ENCODE peak calls at places on chromosomes 16 and 17, in eight cellular contexts. K, N, S, A, M, W, Y and E are unnamed samples.

GRCh38 chr16:1923299-1924034 is 5.3 kb upstream of the HS3ST6 start:
- DNase-seq in W (peak), A (no peak), N (no peak), Y (no peak), K (peak), M (no peak), S (no peak), E (no peak)

GRCh38 chr16:79599256-79599836 is 1.2 kb downstream of the MAF start:
- DNase-seq in W (no peak), A (no peak), S (no peak), Y (peak), M (no peak), N (no peak), K (no peak), E (no peak)

GRCh38 chr16:7216719-7217118 is 115.9 kb upstream of the RBFOX1 start:
- DNase-seq in M (no peak), S (no peak), A (no peak), W (no peak), K (no peak), Y (no peak), N (no peak), E (no peak)

GRCh38 chr17:33233855-33234228 is 59.3 kb downstream of the ASIC2 start:
- DNase-seq in K (no peak), W (no peak), M (no peak), Y (no peak), S (no peak), A (no peak), N (no peak), E (no peak)

GRCh38 chr16:69889295-69889964 is 61.7 kb upstream of the CLEC18A start:
- DNase-seq in M (no peak), S (no peak), W (no peak), A (no peak), Y (no peak), K (no peak), N (no peak), E (no peak)

GRCh38 chr17:17813055-17813724 is 23.6 kb downstream of the SREBF1 start:
- DNase-seq in N (no peak), Y (no peak), W (no peak), K (no peak), S (no peak), A (no peak), M (no peak), E (no peak)

GRCh38 chr17:51161541-51161940 is 4.7 kb upstream of the NME2 start:
- DNase-seq in K (no peak), M (no peak), W (no peak), S (no peak), A (no peak), N (no peak), Y (peak), E (no peak)

GRCh38 chr16:30528799-30529457 is 2.6 kb upstream of the ZNF768 start:
- DNase-seq in M (no peak), N (no peak), S (no peak), A (no peak), K (no peak), W (no peak), Y (no peak), E (no peak)

GRCh38 chr16:73216932-73217331 is 169.0 kb upstream of the ZFHX3 start:
- DNase-seq in K (no peak), Y (no peak), W (no peak), S (no peak), M (no peak), N (no peak), A (no peak), E (no peak)

GRCh38 chr17:11986939-11987329 is 10.3 kb downstream of the ZNF18 start:
- DNase-seq in W (peak), M (peak), Y (no peak), S (peak), N (no peak), K (no peak), A (no peak), E (peak)

GRCh38 chr17:14301761-14302401 is 1.0 kb downstream of the HS3ST3B1 start:
- DNase-seq in M (no peak), Y (peak), W (peak), K (peak), A (peak), S (no peak), N (no peak), E (no peak)

GRCh38 chr17:78893684-78894083 is 9.3 kb downstream of the CEP295NL start:
- DNase-seq in S (no peak), M (no peak), W (no peak), K (no peak), N (no peak), A (no peak), Y (no peak), E (no peak)

GRCh38 chr17:79082311-79083190 is 7.9 kb downstream of the ENGASE start:
- DNase-seq in N (no peak), M (peak), S (no peak), Y (peak), A (no peak), K (peak), W (peak), E (no peak)

GRCh38 chr17:29095439-29095838 is 52.5 kb downstream of the PIPOX start:
- DNase-seq in M (no peak), S (no peak), K (no peak), N (no peak), W (no peak), Y (no peak), A (no peak), E (no peak)

GRCh38 chr17:8887834-8888703 is 20.6 kb upstream of the PIK3R6 start:
- DNase-seq in W (peak), S (no peak), K (no peak), N (no peak), A (no peak), M (peak), Y (no peak), E (no peak)

GRCh38 chr16:20938426-20938825 is 37.9 kb downstream of the LYRM1 start:
- DNase-seq in M (no peak), S (no peak), N (no peak), Y (no peak), W (no peak), A (no peak), K (no peak), E (no peak)

GRCh38 chr17:35127751-35128514 is 6.5 kb downstream of the FNDC8 start:
- DNase-seq in N (no peak), K (no peak), S (peak), Y (no peak), W (no peak), M (no peak), A (no peak), E (no peak)

GRCh38 chr16:3086596-3087242 is 12.4 kb downstream of the ZSCAN10 start:
- DNase-seq in W (no peak), S (no peak), A (no peak), M (no peak), Y (no peak), K (no peak), N (no peak), E (no peak)

GRCh38 chr17:31405941-31406371 is 14.5 kb downstream of the RAB11FIP4 start:
- DNase-seq in K (no peak), M (no peak), N (no peak), S (no peak), W (no peak), Y (peak), A (no peak), E (no peak)

GRCh38 chr17:41267711-41268110 is 2.5 kb downstream of the KRTAP9-6 start:
- DNase-seq in N (no peak), W (no peak), S (no peak), A (no peak), Y (no peak), K (no peak), M (no peak), E (no peak)

GRCh38 chr17:50919321-50920040 is 53.3 kb upstream of the TOB1 start:
- DNase-seq in W (peak), M (peak), Y (peak), K (peak), S (peak), A (peak), N (peak), E (peak)

GRCh38 chr17:61635913-61636432 is 45.0 kb upstream of the NACA2 start:
- DNase-seq in M (peak), Y (no peak), K (peak), S (peak), A (peak), W (peak), N (no peak), E (peak)

GRCh38 chr17:82603981-82604448 is 44.2 kb downstream of the WDR45B start:
- DNase-seq in M (no peak), A (peak), W (no peak), K (peak), S (no peak), Y (peak), N (no peak), E (peak)

GRCh38 chr16:965487-965886 is 5.3 kb downstream of the LMF1 start:
- DNase-seq in N (no peak), S (no peak), W (no peak), Y (no peak), M (no peak), A (no peak), K (no peak), E (no peak)

GRCh38 chr16:74748710-74749073 is 25.9 kb downstream of the FA2H start:
- DNase-seq in A (no peak), Y (no peak), K (no peak), S (no peak), N (no peak), M (no peak), W (no peak), E (no peak)

GRCh38 chr17:75843577-75844529 is at the start of gene UNC13D:
- DNase-seq in K (peak), A (peak), Y (no peak), N (no peak), W (no peak), M (no peak), S (no peak), E (no peak)

GRCh38 chr17:66165537-66166123 is 26.3 kb downstream of the CEP112 start:
- DNase-seq in K (no peak), M (peak), N (peak), A (peak), W (no peak), Y (no peak), S (peak), E (peak)

GRCh38 chr16:4393243-4393606 is 21.6 kb downstream of the VASN start:
- DNase-seq in A (no peak), N (no peak), M (no peak), W (no peak), Y (no peak), K (peak), S (no peak), E (no peak)

GRCh38 chr16:72956124-72957064 is 91.5 kb downstream of the ZFHX3 start:
- DNase-seq in N (no peak), A (no peak), Y (no peak), W (no peak), M (no peak), K (no peak), S (no peak), E (no peak)

GRCh38 chr16:50509521-50510341 is 38.5 kb upstream of the NKD1 start:
- DNase-seq in A (peak), S (no peak), Y (no peak), K (no peak), M (peak), W (peak), N (no peak), E (no peak)

GRCh38 chr16:64131423-64131822 is 990.4 kb downstream of the CDH11 start:
- DNase-seq in Y (no peak), K (no peak), M (no peak), W (no peak), S (no peak), A (no peak), N (no peak), E (no peak)

GRCh38 chr17:48626470-48627241 is 498 bp upstream of the HOXB9 start:
- DNase-seq in A (no peak), M (no peak), K (no peak), Y (no peak), S (no peak), N (no peak), W (peak), E (no peak)

GRCh38 chr17:82247856-82248671 is 19.2 kb downstream of the SLC16A3 start:
- DNase-seq in S (no peak), K (no peak), N (no peak), W (no peak), A (no peak), M (no peak), Y (peak), E (no peak)

GRCh38 chr17:76119409-76120371 is 16.1 kb upstream of the EXOC7 start:
- DNase-seq in Y (no peak), N (no peak), A (no peak), K (no peak), W (no peak), S (no peak), M (no peak), E (no peak)

GRCh38 chr16:79929260-79929977 is 328.9 kb upstream of the MAF start:
- DNase-seq in M (no peak), W (no peak), A (no peak), K (no peak), S (no peak), N (no peak), Y (no peak), E (no peak)

GRCh38 chr16:70750893-70751467 is 50.0 kb downstream of the VAC14 start:
- DNase-seq in Y (peak), M (no peak), W (no peak), K (peak), N (peak), S (peak), A (no peak), E (peak)

GRCh38 chr17:28727727-28728363 is 743 bp upstream of the NEK8 start:
- DNase-seq in N (no peak), K (peak), Y (peak), W (peak), M (peak), A (peak), S (no peak), E (no peak)

GRCh38 chr16:89031715-89032659 is 55.0 kb upstream of the CBFA2T3 start:
- DNase-seq in A (peak), K (peak), N (no peak), W (no peak), S (no peak), Y (no peak), M (no peak), E (no peak)

GRCh38 chr16:76370344-76370743 is 93.1 kb downstream of the CNTNAP4 start:
- DNase-seq in Y (no peak), K (no peak), M (no peak), A (no peak), W (no peak), S (no peak), N (no peak), E (no peak)

GRCh38 chr17:78367193-78367592 is 7.3 kb upstream of the SOCS3 start:
- DNase-seq in A (no peak), W (no peak), N (no peak), S (no peak), M (no peak), K (no peak), Y (no peak), E (no peak)